ENCODE peak calls at places on chromosomes 16 and 17, in six cellular contexts. One of them, this sample, is unnamed.

GRCh38 chr16:730666-731509 is 4.0 kb downstream of the HAGHL start:
- DNase-seq in AG10803: no peak
- DNase-seq in HFF-Myc: no peak
- DNase-seq in IMR-90: no peak
- DNase-seq in AG04449: no peak
- DNase-seq in Peyer's patch: no peak
- DNase-seq in this sample: no peak

GRCh38 chr17:3003401-3004149 is 59.8 kb downstream of the OR1D5 start:
- DNase-seq in AG10803: no peak
- DNase-seq in HFF-Myc: no peak
- DNase-seq in IMR-90: no peak
- DNase-seq in AG04449: no peak
- DNase-seq in Peyer's patch: peak
- DNase-seq in this sample: no peak

GRCh38 chr17:39607057-39607850 is 466 bp downstream of the NEUROD2 start:
- DNase-seq in AG10803: no peak
- DNase-seq in HFF-Myc: no peak
- DNase-seq in IMR-90: no peak
- DNase-seq in AG04449: no peak
- DNase-seq in Peyer's patch: no peak
- DNase-seq in this sample: no peak

GRCh38 chr16:71995038-71995437 is 5.2 kb downstream of the PKD1L3 start:
- DNase-seq in AG10803: no peak
- DNase-seq in HFF-Myc: no peak
- DNase-seq in IMR-90: no peak
- DNase-seq in AG04449: no peak
- DNase-seq in Peyer's patch: no peak
- DNase-seq in this sample: no peak

GRCh38 chr16:52837251-52837650 is 215.4 kb downstream of the CHD9NB start:
- DNase-seq in AG10803: no peak
- DNase-seq in HFF-Myc: no peak
- DNase-seq in IMR-90: peak
- DNase-seq in AG04449: no peak
- DNase-seq in Peyer's patch: no peak
- DNase-seq in this sample: peak

GRCh38 chr17:66964930-66965800 is 658 bp downstream of the CACNG4 start:
- DNase-seq in AG10803: no peak
- DNase-seq in HFF-Myc: no peak
- DNase-seq in IMR-90: no peak
- DNase-seq in AG04449: no peak
- DNase-seq in Peyer's patch: no peak
- DNase-seq in this sample: no peak

GRCh38 chr16:15559176-15559575 is 83.8 kb downstream of the MARF1 start:
- DNase-seq in AG10803: no peak
- DNase-seq in HFF-Myc: no peak
- DNase-seq in IMR-90: no peak
- DNase-seq in AG04449: no peak
- DNase-seq in Peyer's patch: no peak
- DNase-seq in this sample: no peak

GRCh38 chr16:79816081-79816497 is 215.6 kb upstream of the MAF start:
- DNase-seq in AG10803: no peak
- DNase-seq in HFF-Myc: no peak
- DNase-seq in IMR-90: no peak
- DNase-seq in AG04449: no peak
- DNase-seq in Peyer's patch: no peak
- DNase-seq in this sample: no peak

GRCh38 chr16:67259705-67260104 is 10.9 kb downstream of the SLC9A5 start:
- DNase-seq in AG10803: no peak
- DNase-seq in HFF-Myc: no peak
- DNase-seq in IMR-90: no peak
- DNase-seq in AG04449: no peak
- DNase-seq in Peyer's patch: no peak
- DNase-seq in this sample: no peak

GRCh38 chr16:64412578-64413280 is 709.1 kb downstream of the CDH11 start:
- DNase-seq in AG10803: peak
- DNase-seq in HFF-Myc: no peak
- DNase-seq in IMR-90: peak
- DNase-seq in AG04449: no peak
- DNase-seq in Peyer's patch: no peak
- DNase-seq in this sample: peak

GRCh38 chr16:92431-93339 is 14.7 kb downstream of the MPG start:
- DNase-seq in AG10803: no peak
- DNase-seq in HFF-Myc: no peak
- DNase-seq in IMR-90: no peak
- DNase-seq in AG04449: no peak
- DNase-seq in Peyer's patch: no peak
- DNase-seq in this sample: no peak

GRCh38 chr16:69187387-69187890 is 475 bp downstream of the SNTB2 start:
- DNase-seq in AG10803: peak
- DNase-seq in HFF-Myc: no peak
- DNase-seq in IMR-90: no peak
- DNase-seq in AG04449: no peak
- DNase-seq in Peyer's patch: peak
- DNase-seq in this sample: no peak

GRCh38 chr16:88727871-88728270 is 21.6 kb downstream of the CTU2 start:
- DNase-seq in AG10803: no peak
- DNase-seq in HFF-Myc: no peak
- DNase-seq in IMR-90: no peak
- DNase-seq in AG04449: no peak
- DNase-seq in Peyer's patch: no peak
- DNase-seq in this sample: peak

GRCh38 chr17:57566724-57567123 is 178.4 kb downstream of the CCDC182 start:
- DNase-seq in AG10803: no peak
- DNase-seq in HFF-Myc: no peak
- DNase-seq in IMR-90: no peak
- DNase-seq in AG04449: no peak
- DNase-seq in Peyer's patch: no peak
- DNase-seq in this sample: no peak

GRCh38 chr17:45144199-45145034 is 3.9 kb upstream of the HEXIM1 start:
- DNase-seq in AG10803: peak
- DNase-seq in HFF-Myc: no peak
- DNase-seq in IMR-90: no peak
- DNase-seq in AG04449: no peak
- DNase-seq in Peyer's patch: peak
- DNase-seq in this sample: no peak

GRCh38 chr16:1296688-1297412 is 12.6 kb upstream of the UBE2I start:
- DNase-seq in AG10803: peak
- DNase-seq in HFF-Myc: no peak
- DNase-seq in IMR-90: peak
- DNase-seq in AG04449: no peak
- DNase-seq in Peyer's patch: peak
- DNase-seq in this sample: no peak

GRCh38 chr17:45276031-45276430 is 14.1 kb upstream of the SPATA32 start:
- DNase-seq in AG10803: peak
- DNase-seq in HFF-Myc: peak
- DNase-seq in IMR-90: peak
- DNase-seq in AG04449: no peak
- DNase-seq in Peyer's patch: no peak
- DNase-seq in this sample: peak

DNA sequence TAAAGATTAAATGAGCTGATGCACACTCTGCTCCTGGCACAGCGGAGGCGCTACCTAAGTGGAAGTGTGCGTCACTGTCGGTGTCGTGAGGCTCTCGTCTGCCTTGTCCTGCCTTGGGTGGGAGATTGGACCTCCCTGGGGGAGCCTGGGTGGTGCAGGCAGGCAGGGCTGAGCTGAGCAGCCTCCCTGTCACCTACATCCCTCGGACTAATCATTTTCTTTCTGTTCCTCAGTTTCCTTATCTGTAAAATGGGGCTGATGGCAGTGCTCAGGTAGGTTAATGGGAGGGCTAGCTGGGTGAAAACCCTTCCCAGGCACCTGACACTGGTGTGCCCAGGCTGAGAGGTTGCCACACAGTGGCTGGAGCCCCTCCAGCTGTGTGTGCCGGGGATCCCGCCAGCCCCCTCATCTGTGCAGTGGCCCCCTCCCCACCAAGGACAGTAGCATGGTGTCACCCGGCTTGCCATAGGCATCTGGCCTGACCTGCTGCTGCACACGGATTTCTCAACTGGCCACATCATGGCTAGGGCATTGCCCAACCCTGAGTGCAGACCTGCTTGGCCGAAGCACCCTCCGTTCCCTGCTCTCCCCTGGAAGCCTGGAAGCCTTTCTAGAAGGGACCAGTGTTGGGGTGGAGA is 4.3 kb downstream of the ADCY7 start:
- DNase-seq in AG10803: no peak
- DNase-seq in HFF-Myc: no peak
- DNase-seq in IMR-90: no peak
- DNase-seq in AG04449: no peak
- DNase-seq in Peyer's patch: no peak
- DNase-seq in this sample: no peak
- TF ChIP-seq CTCF in AG10803: no peak
- TF ChIP-seq CTCF in HFF-Myc: no peak
- TF ChIP-seq CTCF in IMR-90: no peak
- TF ChIP-seq CTCF in AG04449: no peak
- TF ChIP-seq CTCF in Peyer's patch: no peak
- TF ChIP-seq CTCF in this sample: no peak

GRCh38 chr17:4008082-4008435 is 43.8 kb upstream of the ATP2A3 start:
- DNase-seq in AG10803: no peak
- DNase-seq in HFF-Myc: no peak
- DNase-seq in IMR-90: peak
- DNase-seq in AG04449: no peak
- DNase-seq in Peyer's patch: no peak
- DNase-seq in this sample: no peak
- TF ChIP-seq CTCF in AG10803: no peak
- TF ChIP-seq CTCF in HFF-Myc: no peak
- TF ChIP-seq CTCF in IMR-90: peak
- TF ChIP-seq CTCF in AG04449: no peak
- TF ChIP-seq CTCF in Peyer's patch: no peak
- TF ChIP-seq CTCF in this sample: no peak

GRCh38 chr16:30747799-30748633 is at the start of gene PHKG2:
- DNase-seq in AG10803: peak
- DNase-seq in HFF-Myc: peak
- DNase-seq in IMR-90: peak
- DNase-seq in AG04449: peak
- DNase-seq in Peyer's patch: peak
- DNase-seq in this sample: peak
- TF ChIP-seq CTCF in AG10803: no peak
- TF ChIP-seq CTCF in HFF-Myc: no peak
- TF ChIP-seq CTCF in IMR-90: no peak
- TF ChIP-seq CTCF in AG04449: no peak
- TF ChIP-seq CTCF in Peyer's patch: no peak
- TF ChIP-seq CTCF in this sample: no peak

GRCh38 chr16:29317269-29317668 is 89.2 kb downstream of the NPIPB11 start:
- DNase-seq in AG10803: no peak
- DNase-seq in HFF-Myc: no peak
- DNase-seq in IMR-90: no peak
- DNase-seq in AG04449: no peak
- DNase-seq in Peyer's patch: no peak
- DNase-seq in this sample: no peak

GRCh38 chr16:29319726-29320125 is 86.8 kb downstream of the NPIPB11 start:
- DNase-seq in AG10803: no peak
- DNase-seq in HFF-Myc: no peak
- DNase-seq in IMR-90: no peak
- DNase-seq in AG04449: no peak
- DNase-seq in Peyer's patch: no peak
- DNase-seq in this sample: no peak

GRCh38 chr16:29315916-29316517 is 90.5 kb downstream of the NPIPB11 start:
- DNase-seq in AG10803: no peak
- DNase-seq in HFF-Myc: no peak
- DNase-seq in IMR-90: no peak
- DNase-seq in AG04449: no peak
- DNase-seq in Peyer's patch: no peak
- DNase-seq in this sample: no peak

GRCh38 chr16:29316673-29317237 is 89.8 kb downstream of the NPIPB11 start:
- DNase-seq in AG10803: no peak
- DNase-seq in HFF-Myc: no peak
- DNase-seq in IMR-90: peak
- DNase-seq in AG04449: no peak
- DNase-seq in Peyer's patch: no peak
- DNase-seq in this sample: no peak

DNA sequence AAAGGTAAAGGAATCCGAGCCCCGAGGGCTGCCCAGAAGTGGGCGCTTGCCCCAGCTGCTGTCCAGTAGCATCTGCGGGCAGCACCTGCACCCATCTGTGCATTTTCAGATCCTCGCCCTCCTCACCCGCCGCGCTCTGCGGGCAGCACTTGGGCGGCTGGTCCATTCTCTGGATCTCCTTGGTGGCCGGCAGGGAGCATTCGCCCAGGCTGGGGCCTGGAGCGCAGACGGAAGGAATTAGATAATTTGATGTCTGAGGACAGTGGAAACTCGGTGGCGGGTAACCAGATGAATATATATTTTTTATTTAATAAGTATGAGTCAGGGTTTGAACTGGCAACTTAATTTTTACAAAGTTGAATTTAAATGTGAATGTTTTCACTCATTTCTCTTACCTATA is 88.5 kb downstream of the NPIPB11 start:
- DNase-seq in AG10803: no peak
- DNase-seq in HFF-Myc: no peak
- DNase-seq in IMR-90: no peak
- DNase-seq in AG04449: no peak
- DNase-seq in Peyer's patch: peak
- DNase-seq in this sample: peak
- TF ChIP-seq CTCF in AG10803: peak
- TF ChIP-seq CTCF in HFF-Myc: no peak
- TF ChIP-seq CTCF in IMR-90: no peak
- TF ChIP-seq CTCF in AG04449: no peak
- TF ChIP-seq CTCF in Peyer's patch: no peak
- TF ChIP-seq CTCF in this sample: peak

GRCh38 chr16:11391576-11391975 is 46.3 kb downstream of the RMI2 start:
- DNase-seq in AG10803: no peak
- DNase-seq in HFF-Myc: no peak
- DNase-seq in IMR-90: no peak
- DNase-seq in AG04449: no peak
- DNase-seq in Peyer's patch: no peak
- DNase-seq in this sample: no peak
- TF ChIP-seq CTCF in AG10803: no peak
- TF ChIP-seq CTCF in HFF-Myc: no peak
- TF ChIP-seq CTCF in IMR-90: no peak
- TF ChIP-seq CTCF in AG04449: no peak
- TF ChIP-seq CTCF in Peyer's patch: no peak
- TF ChIP-seq CTCF in this sample: no peak

GRCh38 chr16:55175389-55175788 is 148.6 kb upstream of the IRX6 start:
- DNase-seq in AG10803: no peak
- DNase-seq in HFF-Myc: no peak
- DNase-seq in IMR-90: no peak
- DNase-seq in AG04449: no peak
- DNase-seq in Peyer's patch: no peak
- DNase-seq in this sample: no peak

GRCh38 chr16:55176901-55177300 is 147.1 kb upstream of the IRX6 start:
- DNase-seq in AG10803: no peak
- DNase-seq in HFF-Myc: no peak
- DNase-seq in IMR-90: no peak
- DNase-seq in AG04449: no peak
- DNase-seq in Peyer's patch: no peak
- DNase-seq in this sample: no peak

GRCh38 chr16:55169780-55170179 is 154.2 kb upstream of the IRX6 start:
- DNase-seq in AG10803: no peak
- DNase-seq in HFF-Myc: no peak
- DNase-seq in IMR-90: no peak
- DNase-seq in AG04449: no peak
- DNase-seq in Peyer's patch: no peak
- DNase-seq in this sample: no peak

GRCh38 chr16:55171241-55171640 is 152.8 kb upstream of the IRX6 start:
- DNase-seq in AG10803: no peak
- DNase-seq in HFF-Myc: no peak
- DNase-seq in IMR-90: no peak
- DNase-seq in AG04449: no peak
- DNase-seq in Peyer's patch: no peak
- DNase-seq in this sample: no peak
- TF ChIP-seq CTCF in AG10803: no peak
- TF ChIP-seq CTCF in HFF-Myc: no peak
- TF ChIP-seq CTCF in IMR-90: no peak
- TF ChIP-seq CTCF in AG04449: no peak
- TF ChIP-seq CTCF in Peyer's patch: no peak
- TF ChIP-seq CTCF in this sample: no peak

This sample was measured in astrocyte of the spinal cord.